ENCODE peak calls at places on chromosomes 7 and 10, in four cellular contexts. A, M, W and Z are unnamed samples.

GRCh38 chr10:34698979-34699378 is 116.1 kb downstream of the PARD3 start:
- DNase-seq in A (no peak), W (no peak), M (no peak), Z (no peak)

GRCh38 chr10:112952282-112952991 is 2.4 kb downstream of the TCF7L2 start:
- DNase-seq in W (no peak), M (no peak), A (no peak), Z (no peak)

GRCh38 chr7:2069472-2069860 is 163.3 kb downstream of the MAD1L1 start:
- DNase-seq in W (no peak), A (peak), M (no peak), Z (no peak)

GRCh38 chr7:8765374-8765773 is 332.0 kb downstream of the NXPH1 start:
- DNase-seq in W (no peak), A (no peak), M (no peak), Z (no peak)

GRCh38 chr7:100446040-100446439 is 9.7 kb upstream of the PPP1R35 start:
- DNase-seq in A (no peak), W (no peak), M (no peak), Z (no peak)

GRCh38 chr7:2954433-2954853 is 89.2 kb downstream of the CARD11 start:
- DNase-seq in M (no peak), W (no peak), A (no peak), Z (no peak)

GRCh38 chr7:44750921-44751571 is 2.4 kb downstream of the ZMIZ2 start:
- DNase-seq in M (peak), A (no peak), W (no peak), Z (no peak)

GRCh38 chr10:83988435-83988834 is 150.9 kb upstream of the GHITM start:
- DNase-seq in M (no peak), W (no peak), A (no peak), Z (no peak)

GRCh38 chr7:54252256-54253035 is 289.7 kb upstream of the VSTM2A start:
- DNase-seq in M (no peak), A (no peak), W (no peak), Z (no peak)

GRCh38 chr10:76721891-76722505 is 915.6 kb downstream of the KCNMA1 start:
- DNase-seq in A (no peak), W (no peak), M (no peak), Z (no peak)

GRCh38 chr10:129107525-129107924 is 359.5 kb upstream of the MGMT start:
- DNase-seq in M (no peak), W (no peak), A (no peak), Z (no peak)

GRCh38 chr10:15719062-15719898 is 442 bp downstream of the ITGA8 start:
- DNase-seq in W (peak), A (no peak), M (no peak), Z (no peak)

GRCh38 chr10:79068203-79068561 is 584 bp upstream of the ZMIZ1 start:
- DNase-seq in W (peak), M (no peak), A (no peak), Z (no peak)

GRCh38 chr7:124688991-124689390 is 76.6 kb downstream of the GPR37 start:
- DNase-seq in A (no peak), M (no peak), W (no peak), Z (no peak)

GRCh38 chr10:71769279-71769823 is 4.0 kb downstream of the VSIR start:
- DNase-seq in W (no peak), A (no peak), M (no peak), Z (no peak)

GRCh38 chr10:93403741-93404354 is 78.3 kb downstream of the MYOF start:
- DNase-seq in A (no peak), W (no peak), M (no peak), Z (no peak)

GRCh38 chr7:32479574-32480200 is 10.5 kb downstream of the LSM5 start:
- DNase-seq in M (no peak), A (no peak), W (peak), Z (no peak)

GRCh38 chr7:117458977-117459583 is 20.7 kb upstream of the CFTR start:
- DNase-seq in A (no peak), M (no peak), W (peak), Z (no peak)

GRCh38 chr7:100675581-100676350 is 2.2 kb downstream of the GNB2 start:
- DNase-seq in A (peak), M (peak), W (peak), Z (peak)

GRCh38 chr7:81268551-81268950 is 349.7 kb upstream of the SEMA3C start:
- DNase-seq in W (no peak), A (no peak), M (no peak), Z (no peak)

GRCh38 chr10:12481956-12482355 is 132.6 kb downstream of the CAMK1D start:
- DNase-seq in A (no peak), W (no peak), M (no peak), Z (no peak)

GRCh38 chr7:35695628-35695888 is 623 bp upstream of the HERPUD2 start:
- DNase-seq in A (no peak), W (no peak), M (no peak), Z (no peak)